ENCODE peak calls at places on chromosomes 16 and 17, in four cellular contexts. One of them, this sample, is unnamed.

GRCh38 chr16:21663889-21664647 is at the start of gene OTOA:
- DNase-seq in body of pancreas: no peak
- DNase-seq in nephron progenitor cell: peak
- DNase-seq in progenitor cell of endocrine pancreas: peak
- DNase-seq in this sample: no peak

GRCh38 chr16:11175850-11176341 is 80.1 kb downstream of the SOCS1 start:
- DNase-seq in body of pancreas: no peak
- DNase-seq in nephron progenitor cell: no peak
- DNase-seq in progenitor cell of endocrine pancreas: no peak
- DNase-seq in this sample: no peak

GRCh38 chr16:49604602-49605001 is 231.0 kb downstream of the C16orf78 start:
- DNase-seq in body of pancreas: no peak
- DNase-seq in nephron progenitor cell: no peak
- DNase-seq in progenitor cell of endocrine pancreas: no peak
- DNase-seq in this sample: no peak

GRCh38 chr17:9115446-9116265 is 94.3 kb downstream of the NTN1 start:
- DNase-seq in body of pancreas: peak
- DNase-seq in nephron progenitor cell: peak
- DNase-seq in progenitor cell of endocrine pancreas: no peak
- DNase-seq in this sample: peak

GRCh38 chr16:29683543-29684090 is 4.6 kb downstream of the QPRT start:
- DNase-seq in body of pancreas: no peak
- DNase-seq in nephron progenitor cell: no peak
- DNase-seq in progenitor cell of endocrine pancreas: no peak
- DNase-seq in this sample: no peak

GRCh38 chr16:31874354-31875111 is 926 bp downstream of the ZNF267 start:
- DNase-seq in body of pancreas: peak
- DNase-seq in nephron progenitor cell: no peak
- DNase-seq in progenitor cell of endocrine pancreas: no peak
- DNase-seq in this sample: no peak

GRCh38 chr17:7252176-7253043 is at the start of gene ELP5:
- DNase-seq in body of pancreas: peak
- DNase-seq in nephron progenitor cell: peak
- DNase-seq in progenitor cell of endocrine pancreas: peak
- DNase-seq in this sample: peak

GRCh38 chr17:29019475-29020181 is 13.8 kb upstream of the SEZ6 start:
- DNase-seq in body of pancreas: peak
- DNase-seq in nephron progenitor cell: peak
- DNase-seq in progenitor cell of endocrine pancreas: no peak
- DNase-seq in this sample: no peak

GRCh38 chr17:50139950-50140885 is 10.3 kb upstream of the SAMD14 start:
- DNase-seq in body of pancreas: peak
- DNase-seq in nephron progenitor cell: peak
- DNase-seq in progenitor cell of endocrine pancreas: peak
- DNase-seq in this sample: no peak

GRCh38 chr17:64103751-64104364 is 26.1 kb downstream of the ERN1 start:
- DNase-seq in body of pancreas: no peak
- DNase-seq in nephron progenitor cell: no peak
- DNase-seq in progenitor cell of endocrine pancreas: no peak
- DNase-seq in this sample: no peak

DNA sequence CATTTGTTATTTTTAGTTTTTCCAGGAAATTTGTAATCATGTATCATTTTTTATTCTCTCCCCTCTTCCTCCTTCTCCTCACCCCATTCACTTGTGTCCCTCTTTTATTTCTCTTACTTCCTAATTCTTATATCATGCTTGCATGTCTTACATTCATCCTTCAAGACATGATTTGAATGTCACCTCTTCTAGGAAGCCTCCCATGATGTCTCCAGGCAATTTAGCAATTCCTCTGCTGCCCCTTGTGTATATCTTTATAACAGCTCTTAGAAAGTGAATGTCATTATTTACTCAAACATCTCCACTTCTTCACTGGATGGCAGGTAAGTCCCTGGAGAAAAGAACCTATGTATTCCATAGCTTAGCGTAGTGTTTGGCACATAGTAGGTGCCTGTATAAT is 7.8 kb downstream of the HNF1B start:
- DNase-seq in body of pancreas: no peak
- DNase-seq in nephron progenitor cell: no peak
- DNase-seq in progenitor cell of endocrine pancreas: no peak
- DNase-seq in this sample: no peak
- TF ChIP-seq CTCF in body of pancreas: no peak
- TF ChIP-seq CTCF in nephron progenitor cell: no peak
- TF ChIP-seq CTCF in progenitor cell of endocrine pancreas: peak
- TF ChIP-seq CTCF in this sample: peak

DNA sequence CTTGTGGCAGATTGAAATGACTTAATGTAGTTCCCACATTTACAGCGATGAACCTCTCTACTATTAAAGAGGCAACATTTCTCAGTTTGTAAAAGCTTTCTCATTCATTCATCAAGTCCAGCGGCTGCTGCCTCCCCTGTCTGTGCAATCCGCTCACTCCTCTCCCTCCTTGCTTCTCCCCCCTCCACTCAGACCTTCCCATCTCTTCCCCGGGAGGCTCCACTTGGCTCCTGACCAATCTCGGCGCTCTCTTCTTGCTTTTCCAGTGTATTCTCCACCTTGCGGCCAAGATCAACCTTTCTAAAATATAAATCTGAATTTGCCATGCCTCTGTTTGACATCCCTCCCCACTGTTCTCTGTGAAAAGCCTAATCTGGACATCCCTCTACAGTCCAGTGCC is 117.5 kb downstream of the ASIC2 start:
- DNase-seq in body of pancreas: no peak
- DNase-seq in nephron progenitor cell: no peak
- DNase-seq in progenitor cell of endocrine pancreas: no peak
- DNase-seq in this sample: no peak
- TF ChIP-seq CTCF in body of pancreas: no peak
- TF ChIP-seq CTCF in nephron progenitor cell: no peak
- TF ChIP-seq CTCF in progenitor cell of endocrine pancreas: no peak
- TF ChIP-seq CTCF in this sample: no peak

GRCh38 chr16:66949472-66949871 is 11.6 kb upstream of the CES3 start:
- DNase-seq in body of pancreas: no peak
- DNase-seq in nephron progenitor cell: no peak
- DNase-seq in progenitor cell of endocrine pancreas: no peak
- DNase-seq in this sample: no peak
- TF ChIP-seq CTCF in body of pancreas: no peak
- TF ChIP-seq CTCF in nephron progenitor cell: no peak
- TF ChIP-seq CTCF in progenitor cell of endocrine pancreas: no peak
- TF ChIP-seq CTCF in this sample: no peak

GRCh38 chr17:75135946-75136345 is 4.4 kb upstream of the NT5C start:
- DNase-seq in body of pancreas: no peak
- DNase-seq in nephron progenitor cell: no peak
- DNase-seq in progenitor cell of endocrine pancreas: no peak
- DNase-seq in this sample: peak
- TF ChIP-seq CTCF in body of pancreas: no peak
- TF ChIP-seq CTCF in nephron progenitor cell: no peak
- TF ChIP-seq CTCF in progenitor cell of endocrine pancreas: no peak
- TF ChIP-seq CTCF in this sample: no peak

GRCh38 chr16:52676951-52677350 is 130.0 kb upstream of the TOX3 start:
- DNase-seq in body of pancreas: no peak
- DNase-seq in nephron progenitor cell: no peak
- DNase-seq in progenitor cell of endocrine pancreas: no peak
- DNase-seq in this sample: no peak

GRCh38 chr16:52677487-52677886 is 130.5 kb upstream of the TOX3 start:
- DNase-seq in body of pancreas: no peak
- DNase-seq in nephron progenitor cell: no peak
- DNase-seq in progenitor cell of endocrine pancreas: no peak
- DNase-seq in this sample: no peak

DNA sequence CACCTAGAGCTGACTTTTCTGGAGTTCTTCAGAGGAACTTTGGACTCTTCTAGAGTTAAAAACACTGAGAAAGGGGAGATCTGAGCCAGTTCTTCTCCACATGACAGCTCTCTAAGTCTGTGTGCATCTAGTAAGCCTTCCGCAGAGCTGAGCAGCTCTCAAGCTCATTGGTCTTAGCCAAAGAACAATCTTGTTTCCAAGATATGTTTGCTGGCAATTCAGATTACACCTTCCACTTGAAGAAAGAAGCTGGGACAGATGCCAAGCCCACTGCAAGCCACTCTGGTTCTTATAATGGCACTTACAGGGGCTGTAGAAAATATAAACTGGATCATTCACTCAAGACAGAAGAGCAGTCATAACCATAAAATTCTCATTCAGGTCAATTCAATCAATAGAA is 134.1 kb upstream of the TOX3 start:
- DNase-seq in body of pancreas: no peak
- DNase-seq in nephron progenitor cell: no peak
- DNase-seq in progenitor cell of endocrine pancreas: no peak
- DNase-seq in this sample: no peak
- TF ChIP-seq CTCF in body of pancreas: no peak
- TF ChIP-seq CTCF in nephron progenitor cell: no peak
- TF ChIP-seq CTCF in progenitor cell of endocrine pancreas: no peak
- TF ChIP-seq CTCF in this sample: no peak